ENCODE peak calls at places on chromosomes 16 and 17, in seven cellular contexts. O, H, L, V, P, F and Y are unnamed samples.

GRCh38 chr16:65117701-65118448 is 4.0 kb downstream of the CDH11 start:
- DNase-seq in O (peak), H (peak), L (peak), V (peak), P (peak), F (peak), Y (peak)

GRCh38 chr17:50638851-50639767 is 4.4 kb downstream of the ABCC3 start:
- DNase-seq in O (no peak), H (peak), L (peak), V (peak), P (peak), F (peak), Y (peak)

GRCh38 chr17:4394208-4395110 is 28.0 kb upstream of the UBE2G1 start:
- DNase-seq in O (no peak), H (no peak), L (no peak), V (no peak), P (no peak), F (no peak), Y (no peak)

GRCh38 chr17:11738151-11738550 is 139.9 kb downstream of the DNAH9 start:
- DNase-seq in O (no peak), H (no peak), L (no peak), V (no peak), P (no peak), F (no peak), Y (no peak)

GRCh38 chr17:76497979-76498885 is 3.0 kb downstream of the RHBDF2 start:
- DNase-seq in O (peak), H (peak), L (peak), V (peak), P (peak), F (peak), Y (peak)

GRCh38 chr16:69888005-69888560 is 63.1 kb upstream of the CLEC18A start:
- DNase-seq in O (no peak), H (no peak), L (no peak), V (no peak), P (no peak), F (peak), Y (no peak)

GRCh38 chr17:45225964-45226530 is 4.4 kb downstream of the FMNL1 start:
- DNase-seq in O (no peak), H (no peak), L (no peak), V (peak), P (no peak), F (peak), Y (no peak)

GRCh38 chr16:56684256-56684925 is 2.1 kb downstream of the MT1X start:
- DNase-seq in O (no peak), H (no peak), L (no peak), V (no peak), P (no peak), F (no peak), Y (peak)

GRCh38 chr16:14377326-14377725 is 252.7 kb downstream of the PARN start:
- DNase-seq in O (no peak), H (no peak), L (no peak), V (no peak), P (peak), F (no peak), Y (no peak)

GRCh38 chr16:76669288-76669687 is 392.1 kb downstream of the CNTNAP4 start:
- DNase-seq in O (no peak), H (no peak), L (no peak), V (no peak), P (no peak), F (no peak), Y (no peak)

GRCh38 chr16:69145658-69146057 is 13.2 kb downstream of the UTP4 start:
- DNase-seq in O (no peak), H (peak), L (no peak), V (no peak), P (peak), F (no peak), Y (no peak)

GRCh38 chr17:50452627-50453300 is 15.9 kb downstream of the CHAD start:
- DNase-seq in O (no peak), H (no peak), L (no peak), V (no peak), P (peak), F (no peak), Y (no peak)

GRCh38 chr16:19066988-19067348 is 446 bp upstream of the COQ7 start:
- DNase-seq in O (no peak), H (no peak), L (no peak), V (no peak), P (no peak), F (no peak), Y (no peak)

GRCh38 chr17:16888413-16889087 is 83.4 kb downstream of the TNFRSF13B start:
- DNase-seq in O (no peak), H (no peak), L (no peak), V (no peak), P (no peak), F (no peak), Y (no peak)

GRCh38 chr17:61580502-61580901 is 10.5 kb downstream of the NACA2 start:
- DNase-seq in O (no peak), H (no peak), L (no peak), V (no peak), P (no peak), F (no peak), Y (no peak)

GRCh38 chr17:7579001-7579838 is at the start of gene CD68:
- DNase-seq in O (no peak), H (peak), L (no peak), V (peak), P (peak), F (peak), Y (peak)

GRCh38 chr16:585351-585750 is 4.5 kb upstream of the RAB40C start:
- DNase-seq in O (no peak), H (no peak), L (no peak), V (no peak), P (no peak), F (no peak), Y (no peak)

GRCh38 chr17:43217614-43218087 is 6.0 kb downstream of the TMEM106A start:
- DNase-seq in O (no peak), H (no peak), L (no peak), V (no peak), P (no peak), F (no peak), Y (no peak)

GRCh38 chr17:72614476-72614870 is 478.0 kb downstream of the SLC39A11 start:
- DNase-seq in O (no peak), H (no peak), L (no peak), V (no peak), P (no peak), F (no peak), Y (no peak)

GRCh38 chr17:45338996-45339535 is 22.2 kb upstream of the MAP3K14 start:
- DNase-seq in O (peak), H (no peak), L (no peak), V (no peak), P (no peak), F (no peak), Y (no peak)

GRCh38 chr17:5220074-5220473 is 14.6 kb downstream of the SCIMP start:
- DNase-seq in O (no peak), H (no peak), L (no peak), V (no peak), P (no peak), F (no peak), Y (no peak)

GRCh38 chr17:64920026-64920418 is 744 bp upstream of the LRRC37A3 start:
- DNase-seq in O (peak), H (peak), L (no peak), V (no peak), P (peak), F (peak), Y (no peak)

GRCh38 chr16:57266531-57267268 is 17.8 kb downstream of the PLLP start:
- DNase-seq in O (no peak), H (no peak), L (no peak), V (no peak), P (no peak), F (no peak), Y (no peak)

GRCh38 chr16:88614818-88615580 is 23.4 kb upstream of the IL17C start:
- DNase-seq in O (no peak), H (no peak), L (no peak), V (no peak), P (no peak), F (no peak), Y (no peak)

GRCh38 chr17:68198931-68199836 is 48.7 kb upstream of the AMZ2 start:
- DNase-seq in O (peak), H (no peak), L (no peak), V (peak), P (peak), F (no peak), Y (no peak)

GRCh38 chr16:19706846-19707245 is 11.2 kb downstream of the KNOP1 start:
- DNase-seq in O (no peak), H (no peak), L (no peak), V (no peak), P (no peak), F (no peak), Y (no peak)